ENCODE peak calls at places on chromosomes 2 and 18, in eight cellular contexts. T is GM10248; O is cardiac fibroblast; B is MCF 10A; F is CD4-positive, alpha-beta T cell; S is fibroblast of the aortic adventitia; D is coronary artery; G is kidney. J is an unnamed sample.

GRCh38 chr2:39683022-39683699 is 17.4 kb downstream of the TMEM178A start:
- DNase-seq in T (no peak), O (no peak), B (no peak), F (no peak), S (no peak), D (no peak), G (no peak), J (no peak)

GRCh38 chr2:241340621-241341163 is 15.4 kb upstream of the FARP2 start:
- DNase-seq in T (no peak), O (no peak), B (no peak), F (no peak), S (no peak), D (no peak), G (no peak), J (no peak)

GRCh38 chr2:158931577-158931976 is 36.9 kb upstream of the TANC1 start:
- DNase-seq in T (no peak), O (peak), B (peak), F (no peak), S (peak), D (no peak), G (no peak), J (no peak)

GRCh38 chr2:235045336-235045972 is 93.6 kb downstream of the SH3BP4 start:
- DNase-seq in T (peak), O (no peak), B (no peak), F (no peak), S (no peak), D (no peak), G (no peak), J (no peak)

GRCh38 chr2:219598308-219599078 is 836 bp downstream of the STK11IP start:
- DNase-seq in T (no peak), O (no peak), B (peak), F (no peak), S (peak), D (no peak), G (no peak), J (no peak)

GRCh38 chr2:100427627-100428258 is 10.3 kb upstream of the CHST10 start:
- DNase-seq in T (peak), O (peak), B (peak), F (peak), S (peak), D (no peak), G (no peak), J (no peak)

GRCh38 chr2:203705184-203705583 is 1.3 kb upstream of the CD28 start:
- DNase-seq in T (no peak), O (no peak), B (no peak), F (peak), S (no peak), D (no peak), G (no peak), J (no peak)

GRCh38 chr2:188303363-188304031 is 11.8 kb downstream of the GULP1 start:
- DNase-seq in T (no peak), O (peak), B (peak), F (no peak), S (peak), D (no peak), G (no peak), J (no peak)

GRCh38 chr2:126902152-126902835 is 3.6 kb downstream of the TEX51 start:
- DNase-seq in T (no peak), O (no peak), B (peak), F (no peak), S (no peak), D (peak), G (peak), J (peak)

GRCh38 chr2:170846318-170846717 is 29.6 kb downstream of the GAD1 start:
- DNase-seq in T (no peak), O (no peak), B (no peak), F (no peak), S (peak), D (no peak), G (no peak), J (no peak)

GRCh38 chr2:239401450-239402227 is 819 bp upstream of the HDAC4 start:
- DNase-seq in T (peak), O (peak), B (peak), F (peak), S (peak), D (peak), G (peak), J (peak)

GRCh38 chr18:36711813-36712444 is 116.9 kb downstream of the TPGS2 start:
- DNase-seq in T (no peak), O (peak), B (peak), F (no peak), S (peak), D (no peak), G (no peak), J (no peak)

GRCh38 chr18:36711014-36711725 is 117.6 kb downstream of the TPGS2 start:
- DNase-seq in T (no peak), O (no peak), B (no peak), F (no peak), S (no peak), D (no peak), G (no peak), J (no peak)

GRCh38 chr18:36718705-36719328 is 110.0 kb downstream of the TPGS2 start:
- DNase-seq in T (no peak), O (peak), B (no peak), F (no peak), S (peak), D (no peak), G (no peak), J (no peak)

GRCh38 chr18:36717422-36718110 is 111.2 kb downstream of the TPGS2 start:
- DNase-seq in T (no peak), O (no peak), B (no peak), F (no peak), S (no peak), D (no peak), G (no peak), J (peak)

GRCh38 chr18:36714476-36714875 is 114.3 kb downstream of the TPGS2 start:
- DNase-seq in T (no peak), O (no peak), B (no peak), F (no peak), S (no peak), D (no peak), G (no peak), J (no peak)
- TF ChIP-seq CTCF in T (no peak), O (peak), B (no peak), F (no peak), S (peak), D (no peak), G (no peak), J (no peak)

GRCh38 chr2:17036343-17036742 is 370.7 kb upstream of the CYRIA start:
- DNase-seq in T (no peak), O (no peak), B (no peak), F (no peak), S (no peak), D (no peak), G (no peak), J (no peak)
- TF ChIP-seq CTCF in T (no peak), O (no peak), B (no peak), F (no peak), S (no peak), D (no peak), G (no peak), J (no peak)

DNA sequence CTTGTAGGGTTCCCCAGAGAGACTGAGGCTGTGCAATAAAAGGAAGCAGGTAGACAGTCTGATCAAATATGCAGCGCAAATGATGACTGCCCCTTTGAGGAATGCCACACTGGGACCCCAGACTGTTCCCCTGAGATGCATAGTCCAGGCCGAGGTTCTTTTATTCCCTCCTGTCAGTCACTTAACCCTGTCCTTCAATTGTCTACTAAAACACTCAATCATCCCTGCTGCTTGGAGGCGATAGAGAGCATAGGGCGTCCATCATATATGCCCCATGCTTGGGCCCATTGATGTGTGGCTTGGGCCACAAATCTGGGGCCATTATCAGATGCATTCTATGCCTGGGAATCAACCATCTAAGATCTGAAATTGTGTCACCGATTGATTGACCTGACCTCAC is 15.5 kb upstream of the CASP8 start:
- DNase-seq in T (no peak), O (no peak), B (no peak), F (no peak), S (no peak), D (no peak), G (no peak), J (no peak)
- TF ChIP-seq CTCF in T (no peak), O (no peak), B (no peak), F (no peak), S (no peak), D (no peak), G (no peak), J (no peak)

DNA sequence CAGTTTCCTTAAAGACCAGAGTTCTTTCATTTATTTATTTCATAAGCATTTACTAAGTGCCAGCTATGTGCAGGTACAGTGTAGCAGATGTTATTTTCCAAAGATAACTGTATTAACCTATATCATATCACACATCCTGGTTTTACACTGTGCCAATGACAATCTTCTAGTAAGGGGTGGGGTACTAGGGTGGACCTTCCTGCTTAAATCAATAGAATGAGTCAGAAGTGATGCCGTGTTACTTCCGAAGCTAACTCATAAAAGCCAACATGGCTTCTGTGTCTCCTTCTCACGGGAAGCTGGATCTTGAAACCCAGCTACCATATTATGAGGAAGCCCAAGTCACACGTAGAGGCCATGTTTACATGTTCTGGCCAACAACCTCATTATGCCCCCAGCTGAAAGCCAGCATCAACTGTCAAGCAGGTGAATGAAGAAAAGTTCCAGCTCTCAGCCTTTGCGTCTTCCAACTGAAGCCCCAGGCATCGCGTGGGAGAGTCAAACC is 59.1 kb downstream of the MRPL33 start:
- DNase-seq in T (no peak), O (no peak), B (no peak), F (no peak), S (no peak), D (no peak), G (no peak), J (no peak)
- TF ChIP-seq CTCF in T (no peak), O (no peak), B (no peak), F (no peak), S (no peak), D (no peak), G (no peak), J (no peak)

DNA sequence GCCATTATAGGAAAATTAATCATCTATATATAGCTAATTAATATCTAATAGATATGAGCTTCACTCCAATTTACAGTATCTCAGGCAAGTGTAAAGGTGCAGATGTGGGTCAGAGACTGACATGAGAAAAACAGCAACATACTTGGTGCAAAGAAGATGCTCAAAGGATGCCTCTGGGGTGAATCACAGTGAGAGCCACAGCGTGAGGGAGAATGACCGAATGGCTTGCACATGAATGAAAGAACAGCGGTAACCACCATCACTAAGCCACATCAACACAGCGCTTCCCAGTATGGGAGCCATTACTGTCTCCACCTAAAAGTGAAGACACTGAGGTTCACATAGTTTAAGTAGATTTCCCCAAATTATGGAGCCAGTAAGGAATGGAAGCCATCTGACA is 423.4 kb upstream of the ID2 start:
- DNase-seq in T (no peak), O (no peak), B (no peak), F (no peak), S (no peak), D (no peak), G (no peak), J (no peak)
- TF ChIP-seq CTCF in T (no peak), O (no peak), B (no peak), F (no peak), S (no peak), D (no peak), G (no peak), J (no peak)

DNA sequence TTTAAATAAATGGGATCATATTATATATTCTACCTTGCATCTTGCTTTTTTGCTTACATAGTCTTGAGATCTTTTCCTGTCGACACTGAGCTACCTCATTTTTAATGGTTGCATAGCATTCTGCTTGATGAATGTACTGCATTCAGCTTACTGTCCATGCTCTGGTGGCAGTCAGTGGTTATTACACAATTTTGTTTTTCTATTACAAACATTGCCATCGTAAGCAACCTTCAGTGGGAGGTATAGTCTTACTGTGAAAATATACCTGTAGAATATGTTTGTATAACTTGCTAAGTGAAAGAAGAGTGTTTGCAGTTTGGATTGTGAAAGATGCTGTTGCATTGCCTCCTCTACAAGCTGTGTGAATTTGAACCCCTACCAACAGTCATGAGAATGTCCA is 43.4 kb downstream of the UBXN4 start:
- DNase-seq in T (no peak), O (no peak), B (peak), F (no peak), S (peak), D (no peak), G (no peak), J (no peak)
- TF ChIP-seq CTCF in T (no peak), O (peak), B (no peak), F (no peak), S (peak), D (no peak), G (no peak), J (no peak)

GRCh38 chr2:4763009-4763408 is 929.2 kb upstream of the SOX11 start:
- DNase-seq in T (no peak), O (no peak), B (peak), F (no peak), S (no peak), D (no peak), G (no peak), J (no peak)
- TF ChIP-seq CTCF in T (no peak), O (no peak), B (peak), F (no peak), S (no peak), D (no peak), G (peak), J (peak)

GRCh38 chr18:8586956-8587355 is 22.3 kb upstream of the RAB12 start:
- DNase-seq in T (no peak), O (no peak), B (no peak), F (no peak), S (no peak), D (no peak), G (no peak), J (no peak)
- TF ChIP-seq CTCF in T (no peak), O (no peak), B (no peak), F (no peak), S (no peak), D (no peak), G (no peak), J (no peak)